ENCODE peak calls at places on chromosome 6, in four cellular contexts. N is CD8-positive, alpha-beta T cell; L is H9; E is IMR-90. Q is an unnamed sample.

GRCh38 chr6:131062245-131063027 is 609 bp downstream of the EPB41L2 start:
- DNase-seq in N (no peak), E (no peak), L (peak; percentile 32), Q (peak; percentile 22)

GRCh38 chr6:152295346-152295745 is 341.8 kb downstream of the SYNE1 start:
- DNase-seq in E (peak; percentile 99), L (no peak), N (no peak), Q (no peak)

GRCh38 chr6:75244063-75244575 is 518 bp upstream of the COX7A2 start:
- DNase-seq in L (no peak), N (no peak), E (peak; percentile 12), Q (no peak)

GRCh38 chr6:148465654-148466053 is 123.0 kb downstream of the SASH1 start:
- DNase-seq in N (no peak), L (no peak), E (no peak), Q (no peak)

GRCh38 chr6:113010590-113010989 is 663.5 kb downstream of the RFPL4B start:
- DNase-seq in E (no peak), N (no peak), L (no peak), Q (no peak)

GRCh38 chr6:138803914-138804313 is 8.0 kb downstream of the ECT2L start:
- DNase-seq in E (no peak), N (no peak), L (no peak), Q (no peak)

GRCh38 chr6:13907614-13908215 is 17.0 kb upstream of the RNF182 start:
- DNase-seq in L (no peak), E (no peak), N (no peak), Q (no peak)

GRCh38 chr6:47413752-47414516 is 63.7 kb upstream of the CD2AP start:
- DNase-seq in E (peak; percentile 69), L (no peak), N (no peak), Q (no peak)

GRCh38 chr6:31581511-31582229 is 554 bp downstream of the LTB start:
- DNase-seq in L (no peak), N (no peak), E (no peak), Q (no peak)

GRCh38 chr6:72218125-72218524 is 331.8 kb downstream of the RIMS1 start:
- DNase-seq in L (peak; percentile 84), N (no peak), E (peak; percentile 38), Q (no peak)

GRCh38 chr6:30700340-30700739 is 9.6 kb upstream of the NRM start:
- DNase-seq in L (peak; percentile 76), N (no peak), E (no peak), Q (no peak)

GRCh38 chr6:117924708-117925107 is 17.6 kb downstream of the SLC35F1 start:
- DNase-seq in E (no peak), N (no peak), L (no peak), Q (no peak)

GRCh38 chr6:139545474-139546116 is 171.1 kb upstream of the CITED2 start:
- DNase-seq in L (no peak), N (no peak), E (no peak), Q (no peak)

GRCh38 chr6:46491201-46491788 is at the start of gene RCAN2:
- DNase-seq in N (no peak), L (peak; percentile 91), E (peak; percentile 8), Q (no peak)

GRCh38 chr6:27736686-27737085 is 175.5 kb downstream of the OR2B2 start:
- DNase-seq in L (no peak), E (no peak), N (no peak), Q (no peak)

GRCh38 chr6:137146206-137146605 is 27.2 kb downstream of the IL22RA2 start:
- DNase-seq in N (no peak), E (no peak), L (no peak), Q (no peak)

GRCh38 chr6:53793318-53793975 is 1.4 kb upstream of the LRRC1 start:
- DNase-seq in E (peak; percentile 61), N (no peak), L (peak; percentile 47), Q (no peak)

GRCh38 chr6:117352466-117353081 is 73.2 kb downstream of the ROS1 start:
- DNase-seq in N (no peak), E (peak; percentile 16), L (no peak), Q (no peak)

GRCh38 chr6:11869656-11870340 is 91.2 kb upstream of the ADTRP start:
- DNase-seq in E (peak; percentile 84), L (no peak), N (no peak), Q (no peak)

GRCh38 chr6:90347411-90347841 is 50.8 kb upstream of the BACH2 start:
- DNase-seq in E (no peak), L (no peak), N (no peak), Q (no peak)

GRCh38 chr6:84623956-84624680 is 140.3 kb downstream of the TBX18 start:
- DNase-seq in L (no peak), E (peak; percentile 84), N (no peak), Q (no peak)

GRCh38 chr6:163438940-163439335 is 24.4 kb downstream of the QKI start:
- DNase-seq in E (no peak), L (no peak), N (no peak), Q (no peak)

GRCh38 chr6:125393449-125393858 is 91.7 kb upstream of the HDDC2 start:
- DNase-seq in L (no peak), E (no peak), N (no peak), Q (no peak)

GRCh38 chr6:125099211-125100017 is 54.2 kb upstream of the TPD52L1 start:
- DNase-seq in N (no peak), L (peak; percentile 72), E (peak; percentile 50), Q (no peak)

GRCh38 chr6:10138917-10139316 is 276.0 kb downstream of the TFAP2A start:
- DNase-seq in L (no peak), E (peak; percentile 21), N (no peak), Q (no peak)

GRCh38 chr6:116326392-116326717 is 44.4 kb upstream of the DSE start:
- DNase-seq in L (no peak), E (no peak), N (no peak), Q (no peak)

GRCh38 chr6:130206474-130206873 is 16.3 kb downstream of the SAMD3 start:
- DNase-seq in N (no peak), E (no peak), L (no peak), Q (no peak)

GRCh38 chr6:23797041-23797440 is 329.0 kb upstream of the NRSN1 start:
- DNase-seq in L (no peak), E (no peak), N (no peak), Q (no peak)

GRCh38 chr6:8435845-8436168 is 462 bp upstream of the SLC35B3 start:
- DNase-seq in N (no peak), L (no peak), E (peak; percentile 3), Q (no peak)

GRCh38 chr6:33430334-33430733 is 10.5 kb downstream of the SYNGAP1 start:
- DNase-seq in N (no peak), L (no peak), E (no peak), Q (no peak)

GRCh38 chr6:76466286-76466685 is 393.8 kb upstream of the IMPG1 start:
- DNase-seq in L (no peak), N (no peak), E (no peak), Q (no peak)

GRCh38 chr6:132464538-132465256 is 48.2 kb downstream of the STX7 start:
- DNase-seq in L (no peak), N (no peak), E (peak; percentile 23), Q (no peak)

GRCh38 chr6:10460096-10460495 is 45.2 kb upstream of the TFAP2A start:
- DNase-seq in E (no peak), N (no peak), L (no peak), Q (no peak)

GRCh38 chr6:169837529-169838250 is 86.3 kb downstream of the ERMARD start:
- DNase-seq in E (no peak), N (no peak), L (no peak), Q (no peak)

DNA sequence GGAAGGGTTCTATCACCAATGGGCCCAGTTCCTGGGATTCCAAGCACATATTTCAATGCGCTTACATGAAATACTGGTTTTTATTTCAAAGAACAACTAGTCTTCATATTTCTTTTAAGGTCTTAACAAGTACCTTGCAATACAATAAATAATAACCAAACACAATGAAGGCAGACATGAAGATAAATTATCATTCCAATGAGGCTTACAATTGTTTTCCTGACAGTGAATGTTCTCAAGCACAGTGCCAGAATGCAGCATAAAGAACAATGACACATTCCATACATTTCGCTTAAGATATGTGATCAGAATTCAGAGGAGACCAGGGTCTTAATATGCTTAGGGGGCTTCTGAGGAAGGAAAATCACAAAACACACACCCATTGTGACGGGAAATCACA is 26.3 kb downstream of the RAMACL start:
- DNase-seq in E (no peak), L (no peak), N (no peak), Q (no peak)
- H3K9me3 ChIP-seq in E (peaks cover 5% of the 10 kb centered on the region), L (no peaks in the 10 kb centered on the region), N (no peaks in the 10 kb centered on the region), Q (no peaks in the 10 kb centered on the region)

GRCh38 chr6:150930816-150931215 is 65.3 kb downstream of the MTHFD1L start:
- DNase-seq in L (no peak), N (no peak), E (peak; percentile 95), Q (no peak)
- H3K9me3 ChIP-seq in L (no peaks in the 10 kb centered on the region), N (no peaks in the 10 kb centered on the region), E (no peaks in the 10 kb centered on the region), Q (no peaks in the 10 kb centered on the region)

GRCh38 chr6:89098461-89098860 is 17.9 kb downstream of the PNRC1 start:
- DNase-seq in N (no peak), L (no peak), E (no peak), Q (no peak)

GRCh38 chr6:89100114-89100513 is 17.8 kb downstream of the SRSF12 start:
- DNase-seq in E (no peak), N (no peak), L (no peak), Q (no peak)
- H3K9me3 ChIP-seq in E (no peaks in the 10 kb centered on the region), N (no peaks in the 10 kb centered on the region), L (no peaks in the 10 kb centered on the region), Q (no peaks in the 10 kb centered on the region)

DNA sequence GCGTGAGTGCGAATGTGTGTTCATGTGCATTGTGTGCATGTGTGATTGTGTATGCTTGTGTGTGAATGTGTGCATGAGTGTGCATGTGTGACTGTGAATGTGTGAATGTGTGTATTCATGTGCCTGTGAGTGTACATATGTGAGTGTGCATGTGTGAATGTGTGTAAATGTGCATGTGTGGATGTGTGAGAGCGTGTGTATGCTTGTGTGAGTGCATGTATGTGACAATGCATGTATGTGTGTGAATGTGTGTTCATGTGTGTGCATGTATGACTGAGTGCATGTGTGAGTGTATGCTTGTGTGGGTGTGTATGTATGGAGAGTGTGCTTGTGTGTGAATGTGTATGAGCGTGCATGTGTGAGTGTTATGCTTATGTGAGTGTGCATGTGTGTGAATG is 77.4 kb downstream of the SMOC2 start:
- DNase-seq in L (no peak), N (no peak), E (no peak), Q (no peak)
- H3K9me3 ChIP-seq in L (no peaks in the 10 kb centered on the region), N (no peaks in the 10 kb centered on the region), E (peaks cover 55% of the 10 kb centered on the region), Q (no peaks in the 10 kb centered on the region)

DNA sequence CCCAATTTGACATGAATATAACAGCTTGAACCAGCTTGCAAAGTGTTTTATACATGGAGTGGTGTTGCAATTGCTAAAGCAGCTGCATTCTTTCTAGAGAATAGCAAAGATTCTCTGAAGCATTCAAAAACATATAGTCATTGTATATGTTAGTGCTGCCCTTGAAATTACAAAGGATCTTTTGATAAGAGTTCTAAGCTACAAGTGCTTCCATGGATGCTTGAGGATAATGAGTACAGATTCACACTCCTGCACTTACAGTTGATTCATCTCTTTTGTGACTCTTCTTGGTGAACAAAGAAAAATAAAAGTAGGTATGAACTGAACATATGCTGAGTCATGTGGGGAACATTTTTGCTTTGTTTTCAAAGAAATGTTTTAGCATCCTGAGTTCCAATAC is 175.7 kb downstream of the ALDH8A1 start:
- DNase-seq in L (no peak), N (no peak), E (peak; percentile 93), Q (no peak)
- H3K9me3 ChIP-seq in L (no peaks in the 10 kb centered on the region), N (peaks cover 3% of the 10 kb centered on the region), E (peaks cover 2% of the 10 kb centered on the region), Q (no peaks in the 10 kb centered on the region)